ENCODE peak calls at places on chromosomes 12 and 14, in four cellular contexts. O, Y, D and Z are unnamed samples.

GRCh38 chr12:45599196-45599595 is 130.3 kb upstream of the ARID2 start:
- DNase-seq in Y (no peak), O (no peak), D (no peak), Z (no peak)

GRCh38 chr12:92968201-92968813 is 39.2 kb upstream of the EEA1 start:
- DNase-seq in D (no peak), O (peak), Y (no peak), Z (no peak)

GRCh38 chr14:37124617-37125016 is 47.8 kb downstream of the SLC25A21 start:
- DNase-seq in D (no peak), O (no peak), Y (no peak), Z (no peak)

GRCh38 chr12:34107016-34107415 is 84.7 kb downstream of the ALG10 start:
- DNase-seq in O (no peak), D (no peak), Y (no peak), Z (no peak)

GRCh38 chr12:132550014-132550802 is 60.2 kb downstream of the LRCOL1 start:
- DNase-seq in Y (no peak), O (no peak), D (no peak), Z (no peak)

GRCh38 chr14:33857650-33858049 is 93.2 kb downstream of the EGLN3 start:
- DNase-seq in O (no peak), Y (no peak), D (no peak), Z (no peak)

GRCh38 chr12:21353487-21353886 is 18.8 kb upstream of the SLCO1A2 start:
- DNase-seq in Y (no peak), O (no peak), D (no peak), Z (no peak)

GRCh38 chr14:91078095-91078737 is 17.8 kb upstream of the RPS6KA5 start:
- DNase-seq in O (no peak), D (no peak), Y (no peak), Z (no peak)

GRCh38 chr14:51967521-51967920 is 21.8 kb upstream of the RTRAF start:
- DNase-seq in Y (no peak), O (no peak), D (no peak), Z (no peak)

GRCh38 chr14:78764240-78764639 is 594.1 kb downstream of the NRXN3 start:
- DNase-seq in O (peak), D (no peak), Y (no peak), Z (no peak)

GRCh38 chr12:49909826-49910225 is 6.1 kb upstream of the FAIM2 start:
- DNase-seq in D (peak), O (peak), Y (no peak), Z (no peak)

GRCh38 chr12:116882742-116883141 is 1.5 kb upstream of the HRK start:
- DNase-seq in Y (peak), O (peak), D (no peak), Z (no peak)

GRCh38 chr12:113136128-113136989 is 798 bp upstream of the RASAL1 start:
- DNase-seq in O (no peak), Y (no peak), D (peak), Z (no peak)